ENCODE peak calls at places on chromosomes 3 and 15, in seven cellular contexts. H is lower lobe of right lung; O is IMR-90; W is CD8-positive, alpha-beta T cell; C is gastrocnemius medialis; I is transverse colon; P is mucosa of descending colon. B is an unnamed sample.

GRCh38 chr15:68517285-68517711 is 61.5 kb upstream of the CORO2B start:
- DNase-seq in I (no peak), H (no peak), P (no peak), O (no peak), C (no peak), W (no peak), B (no peak)

GRCh38 chr15:74809951-74810350 is 2.7 kb upstream of the LMAN1L start:
- DNase-seq in P (no peak), I (no peak), C (no peak), W (no peak), O (peak; percentile 40), H (no peak), B (no peak)

GRCh38 chr3:8776406-8776805 is 7.0 kb upstream of the OXTR start:
- DNase-seq in C (no peak), P (no peak), O (peak; percentile 92), W (no peak), I (no peak), H (no peak), B (no peak)

GRCh38 chr3:57855281-57855680 is 99.2 kb downstream of the SLMAP start:
- DNase-seq in I (no peak), P (no peak), O (peak; percentile 86), W (no peak), C (no peak), H (no peak), B (no peak)

GRCh38 chr3:141412936-141413354 is 44.6 kb downstream of the ZBTB38 start:
- DNase-seq in P (peak; percentile 84), H (peak; percentile 89), I (peak; percentile 76), W (no peak), O (peak; percentile 85), C (peak; percentile 83), B (peak; percentile 97)

GRCh38 chr15:48049736-48050135 is 71.1 kb upstream of the SLC24A5 start:
- DNase-seq in C (no peak), O (no peak), P (no peak), I (no peak), W (no peak), H (no peak), B (no peak)

GRCh38 chr15:45434168-45434567 is 55.8 kb upstream of the GATM start:
- DNase-seq in W (no peak), I (no peak), C (no peak), H (no peak), P (no peak), O (peak; percentile 46), B (no peak)

GRCh38 chr3:161409858-161410257 is 38.5 kb upstream of the SPTSSB start:
- DNase-seq in C (no peak), O (no peak), W (no peak), H (no peak), P (no peak), I (no peak), B (no peak)

GRCh38 chr15:22799902-22800301 is 13.5 kb downstream of the NIPA1 start:
- DNase-seq in C (no peak), I (no peak), W (no peak), P (no peak), O (no peak), H (no peak), B (no peak)

GRCh38 chr3:37892917-37893595 is 31.4 kb downstream of the CTDSPL start:
- DNase-seq in W (no peak), I (no peak), O (peak; percentile 18), P (peak; percentile 52), C (peak; percentile 65), H (peak; percentile 57), B (peak; percentile 78)

GRCh38 chr3:124886168-124887051 is 755 bp downstream of the ITGB5 start:
- DNase-seq in W (no peak), P (peak; percentile 73), H (peak; percentile 73), C (peak; percentile 32), O (peak; percentile 38), I (peak; percentile 70), B (peak; percentile 51)

GRCh38 chr15:92166029-92166428 is 227.7 kb upstream of the ST8SIA2 start:
- DNase-seq in I (no peak), P (no peak), H (no peak), O (no peak), C (no peak), W (no peak), B (no peak)

GRCh38 chr3:4478226-4478625 is 11.2 kb upstream of the SUMF1 start:
- DNase-seq in P (no peak), C (no peak), H (no peak), I (no peak), W (no peak), O (no peak), B (no peak)

GRCh38 chr3:15204005-15204404 is 2.0 kb upstream of the CAPN7 start:
- DNase-seq in O (peak; percentile 43), H (no peak), I (no peak), P (no peak), W (no peak), C (no peak), B (no peak)

GRCh38 chr3:100682056-100682853 is 27.0 kb upstream of the TFG start:
- DNase-seq in C (no peak), O (no peak), W (no peak), I (no peak), H (peak; percentile 55), P (no peak), B (peak; percentile 61)

GRCh38 chr3:16173696-16174355 is 654 bp upstream of the GALNT15 start:
- DNase-seq in P (no peak), I (no peak), H (no peak), W (no peak), C (no peak), O (peak; percentile 61), B (no peak)

GRCh38 chr15:63499611-63500010 is 4.8 kb upstream of the USP3 start:
- DNase-seq in H (no peak), W (no peak), I (no peak), O (no peak), P (no peak), C (no peak), B (no peak)

GRCh38 chr15:40081691-40082194 is 26.9 kb downstream of the BMF start:
- DNase-seq in C (peak; percentile 68), W (no peak), O (peak; percentile 75), H (peak; percentile 65), I (peak; percentile 77), P (peak; percentile 70), B (peak; percentile 76)

GRCh38 chr3:126569390-126569975 is 10.8 kb upstream of the C3orf22 start:
- DNase-seq in H (no peak), W (no peak), P (no peak), O (no peak), I (no peak), C (no peak), B (no peak)

GRCh38 chr3:172522871-172523818 is at the start of gene TNFSF10:
- DNase-seq in P (peak; percentile 83), I (peak; percentile 87), C (peak; percentile 14), H (peak; percentile 77), O (peak; percentile 22), W (peak; percentile 51), B (peak; percentile 66)

GRCh38 chr15:58077427-58077826 is 11.9 kb upstream of the ALDH1A2 start:
- DNase-seq in C (no peak), I (no peak), P (no peak), H (no peak), O (no peak), W (no peak), B (no peak)
- TF ChIP-seq CTCF in C (no peak), I (no peak), P (no peak), H (no peak), O (no peak), W (no peak), B (no peak)

DNA sequence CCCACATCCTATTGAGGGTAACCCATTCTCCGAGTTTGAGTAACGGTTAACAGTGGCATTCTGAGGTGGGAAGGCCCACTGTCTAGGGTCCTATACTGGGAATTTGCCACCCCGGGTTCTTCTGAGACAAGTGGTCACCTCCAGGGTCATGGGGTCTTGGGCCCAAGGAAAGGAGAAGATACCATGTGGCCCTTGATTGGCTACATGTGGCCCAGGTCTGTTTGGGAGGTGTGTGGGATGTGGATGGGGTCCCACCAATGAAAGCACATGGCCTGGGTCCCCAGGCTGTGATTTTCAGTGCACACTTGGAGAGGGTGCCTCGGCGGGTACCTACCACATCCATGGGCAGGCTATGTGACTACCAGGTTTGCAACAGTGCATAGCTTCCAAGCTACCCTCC is 214.4 kb downstream of the UBE3A start:
- DNase-seq in I (no peak), C (no peak), O (no peak), W (no peak), H (no peak), P (no peak), B (no peak)
- H3K9me3 ChIP-seq in I (peaks cover 4% of the 10 kb centered on the region), C (no peaks in the 10 kb centered on the region), O (peaks cover 76% of the 10 kb centered on the region), W (no peaks in the 10 kb centered on the region), H (peaks cover 9% of the 10 kb centered on the region), P (peaks cover 90% of the 10 kb centered on the region), B (no peaks in the 10 kb centered on the region)

GRCh38 chr3:196639517-196640500 is at the start of gene NRROS:
- DNase-seq in W (peak; percentile 46), O (peak; percentile 38), P (peak; percentile 88), C (peak; percentile 28), I (peak; percentile 81), H (peak; percentile 86), B (peak; percentile 56)
- H3K4me3 ChIP-seq in W (peak within 1 kb of the TSS; percentile 88), O (peak within 1 kb of the TSS; percentile 26), P (peak within 1 kb of the TSS; percentile 7), C (peak within 1 kb of the TSS; percentile 58), I (peak within 1 kb of the TSS; percentile 28), H (peak within 1 kb of the TSS; percentile 72), B (peak within 1 kb of the TSS; percentile 73)

DNA sequence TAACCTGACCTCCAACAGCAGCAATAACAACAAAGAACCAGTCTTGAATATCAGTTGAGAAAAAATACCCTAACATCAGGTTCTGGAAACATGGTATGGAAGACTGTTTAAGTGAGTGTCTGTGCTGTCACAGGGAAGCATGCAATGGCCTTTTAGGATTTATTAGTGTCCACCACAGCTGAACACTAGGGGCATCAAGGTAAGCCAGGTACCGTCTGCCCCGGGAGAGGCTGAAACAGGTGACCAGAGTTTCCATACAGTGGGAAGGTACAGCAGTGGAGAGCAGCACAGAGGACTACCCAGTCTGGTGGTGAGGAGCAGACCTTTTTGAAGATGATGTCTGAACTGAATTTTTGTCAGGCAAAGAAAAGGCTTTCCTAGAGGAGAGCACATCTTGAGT is 18.4 kb downstream of the ZDHHC23 start:
- DNase-seq in P (no peak), I (no peak), O (no peak), W (no peak), H (no peak), C (no peak), B (no peak)
- TF ChIP-seq CTCF in P (no peak), I (no peak), O (no peak), W (no peak), H (no peak), C (no peak), B (peak; percentile 7)

GRCh38 chr3:129061077-129061887 is 703 bp downstream of the GP9 start:
- DNase-seq in H (peak; percentile 34), O (no peak), W (no peak), P (peak; percentile 28), I (no peak), C (no peak), B (no peak)
- H3K9me3 ChIP-seq in H (no peaks in the 10 kb centered on the region), O (no peaks in the 10 kb centered on the region), W (no peaks in the 10 kb centered on the region), P (no peaks in the 10 kb centered on the region), I (no peaks in the 10 kb centered on the region), C (no peaks in the 10 kb centered on the region), B (no peaks in the 10 kb centered on the region)

DNA sequence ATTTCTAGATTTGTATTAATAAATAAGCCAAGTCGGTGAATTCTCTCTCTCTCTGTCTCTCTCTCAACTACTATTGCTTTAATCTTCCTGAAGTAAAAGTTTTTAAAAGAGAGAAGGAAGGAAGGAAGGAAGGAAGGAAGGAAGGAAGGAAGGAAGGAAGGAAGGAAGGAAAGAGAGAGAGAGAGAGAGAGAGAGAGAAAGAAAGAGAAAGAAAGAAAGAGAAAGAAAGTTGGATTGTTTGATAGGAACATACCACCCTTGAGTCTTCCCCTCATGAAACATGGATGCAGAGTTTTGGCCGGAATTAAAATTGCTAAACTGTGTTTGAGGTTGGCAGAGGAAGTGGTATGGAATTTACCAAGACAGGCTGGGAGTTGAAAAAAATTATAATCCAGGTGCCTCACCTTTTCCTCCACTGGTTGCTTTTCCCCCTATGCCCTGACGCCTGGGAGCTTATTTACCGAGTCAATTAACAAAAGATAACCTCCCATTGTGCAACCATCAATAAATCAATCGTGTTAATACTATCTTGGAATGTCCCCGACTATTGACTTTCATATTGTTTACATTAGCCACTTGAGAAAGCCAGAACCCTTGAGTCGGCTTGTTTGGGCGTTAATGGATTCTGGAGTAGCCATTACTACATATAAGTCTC is 159.8 kb upstream of the NR2F2 start:
- DNase-seq in O (no peak), C (no peak), H (no peak), W (no peak), I (no peak), P (no peak), B (no peak)
- H3K4me3 ChIP-seq in O (no peak overlapping the region), C (no peak overlapping the region), H (no peak overlapping the region), W (no peak overlapping the region), I (no peak overlapping the region), P (no peak overlapping the region), B (no peak overlapping the region)